ENCODE peak calls at places on chromosomes 13 and 19, in six cellular contexts. D, F, G, O, R and L are unnamed samples.

GRCh38 chr13:69857188-69857821 is 250.3 kb upstream of the ATXN8OS start:
- DNase-seq in D (peak), F (peak), G (peak), O (peak), R (peak), L (peak)

GRCh38 chr13:96817336-96817941 is 176.8 kb downstream of the OXGR1 start:
- DNase-seq in D (peak), F (peak), G (peak), O (peak), R (peak), L (peak)

GRCh38 chr13:106695139-106695538 is 127.2 kb upstream of the ARGLU1 start:
- DNase-seq in D (no peak), F (no peak), G (no peak), O (no peak), R (no peak), L (no peak)

GRCh38 chr13:94444826-94445225 is 34.7 kb downstream of the DCT start:
- DNase-seq in D (no peak), F (no peak), G (no peak), O (no peak), R (no peak), L (no peak)

GRCh38 chr19:13997637-13997962 is 8.5 kb downstream of the RFX1 start:
- DNase-seq in D (no peak), F (no peak), G (no peak), O (no peak), R (no peak), L (no peak)

GRCh38 chr19:3725640-3726310 is 17.6 kb downstream of the TJP3 start:
- DNase-seq in D (peak), F (peak), G (no peak), O (no peak), R (peak), L (no peak)

GRCh38 chr13:102718746-102719145 is 23.9 kb upstream of the METTL21C start:
- DNase-seq in D (no peak), F (no peak), G (no peak), O (no peak), R (no peak), L (no peak)

GRCh38 chr13:19685034-19685433 is 51.6 kb downstream of the MPHOSPH8 start:
- DNase-seq in D (no peak), F (no peak), G (peak), O (no peak), R (no peak), L (no peak)

GRCh38 chr19:4555657-4556561 is 3.6 kb downstream of the SEMA6B start:
- DNase-seq in D (no peak), F (peak), G (peak), O (no peak), R (no peak), L (no peak)

GRCh38 chr13:113604186-113604585 is 19.6 kb downstream of the TFDP1 start:
- DNase-seq in D (no peak), F (no peak), G (no peak), O (no peak), R (no peak), L (no peak)

GRCh38 chr19:55467236-55468053 is 2.9 kb upstream of the C19orf85 start:
- DNase-seq in D (peak), F (peak), G (peak), O (peak), R (peak), L (peak)

GRCh38 chr19:44848805-44849457 is 2.8 kb downstream of the NECTIN2 start:
- DNase-seq in D (peak), F (peak), G (no peak), O (no peak), R (peak), L (no peak)

GRCh38 chr19:44845612-44846454 is at the start of gene NECTIN2:
- DNase-seq in D (peak), F (peak), G (peak), O (peak), R (peak), L (peak)

GRCh38 chr19:44846455-44847143 is 502 bp downstream of the NECTIN2 start:
- DNase-seq in D (peak), F (peak), G (no peak), O (no peak), R (peak), L (peak)

GRCh38 chr19:44848036-44848804 is 2.1 kb downstream of the NECTIN2 start:
- DNase-seq in D (peak), F (peak), G (no peak), O (peak), R (peak), L (peak)

GRCh38 chr19:44847144-44848035 is 1.3 kb downstream of the NECTIN2 start:
- DNase-seq in D (peak), F (peak), G (peak), O (peak), R (peak), L (peak)
- H3K4me2 ChIP-seq in D (peak), F (peak), G (peak), O (peak), R (peak), L (peak)

GRCh38 chr13:25872871-25873607 is 178.8 kb downstream of the SHISA2 start:
- DNase-seq in D (peak), F (no peak), G (no peak), O (no peak), R (no peak), L (no peak)

GRCh38 chr13:25876256-25876655 is 175.6 kb downstream of the SHISA2 start:
- DNase-seq in D (no peak), F (no peak), G (no peak), O (no peak), R (no peak), L (no peak)

GRCh38 chr13:25874064-25874737 is 177.6 kb downstream of the SHISA2 start:
- DNase-seq in D (no peak), F (no peak), G (no peak), O (no peak), R (no peak), L (no peak)

GRCh38 chr13:25871389-25872125 is 180.3 kb downstream of the SHISA2 start:
- DNase-seq in D (no peak), F (no peak), G (no peak), O (no peak), R (no peak), L (no peak)

GRCh38 chr13:25874907-25875306 is 176.9 kb downstream of the SHISA2 start:
- DNase-seq in D (peak), F (no peak), G (no peak), O (no peak), R (no peak), L (no peak)
- H3K4me3 ChIP-seq in D (no peak), F (no peak), G (no peak), O (no peak), R (no peak), L (no peak)

DNA sequence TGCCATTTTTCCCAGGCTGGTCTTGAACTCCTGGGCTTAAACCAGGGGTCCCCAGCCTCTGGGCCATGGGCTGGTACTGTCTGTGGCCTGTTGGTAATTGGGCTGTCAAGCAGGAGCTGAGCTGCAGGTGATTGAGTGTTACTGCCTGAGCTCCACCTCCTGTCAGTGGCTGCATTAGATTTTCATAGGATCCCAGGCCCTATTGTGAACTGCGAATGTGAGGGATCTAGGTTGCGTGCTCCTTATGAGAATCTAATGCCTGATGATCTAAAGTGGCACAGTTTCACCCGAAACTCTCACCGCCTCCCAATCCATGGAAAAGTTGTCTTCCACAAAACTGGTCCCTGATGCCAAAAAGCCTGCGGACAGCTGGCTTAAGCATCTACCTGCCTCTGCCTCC is 16.6 kb upstream of the ZNF536 start:
- DNase-seq in D (no peak), F (no peak), G (no peak), O (no peak), R (no peak), L (no peak)
- H3K4me2 ChIP-seq in D (no peak), F (no peak), G (no peak), O (no peak), R (no peak), L (no peak)

GRCh38 chr13:36358352-36358751 is 12.2 kb upstream of the SPART start:
- DNase-seq in D (no peak), F (no peak), G (no peak), O (no peak), R (no peak), L (no peak)
- H3K4me3 ChIP-seq in D (no peak), F (no peak), G (no peak), O (no peak), R (no peak), L (no peak)

GRCh38 chr19:21604351-21604926 is 99.0 kb downstream of the ZNF429 start:
- DNase-seq in D (peak), F (no peak), G (no peak), O (peak), R (peak), L (peak)

GRCh38 chr19:21607453-21607852 is 102.1 kb downstream of the ZNF429 start:
- DNase-seq in D (no peak), F (no peak), G (no peak), O (no peak), R (no peak), L (no peak)

GRCh38 chr19:21604941-21605548 is 99.6 kb downstream of the ZNF429 start:
- DNase-seq in D (no peak), F (no peak), G (no peak), O (no peak), R (no peak), L (peak)

GRCh38 chr19:21602105-21602658 is 96.8 kb downstream of the ZNF429 start:
- DNase-seq in D (no peak), F (no peak), G (no peak), O (no peak), R (no peak), L (no peak)

GRCh38 chr19:21603431-21604153 is 98.2 kb downstream of the ZNF429 start:
- DNase-seq in D (no peak), F (no peak), G (no peak), O (no peak), R (no peak), L (no peak)
- H3K4me2 ChIP-seq in D (no peak), F (peak), G (no peak), O (no peak), R (peak), L (peak)

DNA sequence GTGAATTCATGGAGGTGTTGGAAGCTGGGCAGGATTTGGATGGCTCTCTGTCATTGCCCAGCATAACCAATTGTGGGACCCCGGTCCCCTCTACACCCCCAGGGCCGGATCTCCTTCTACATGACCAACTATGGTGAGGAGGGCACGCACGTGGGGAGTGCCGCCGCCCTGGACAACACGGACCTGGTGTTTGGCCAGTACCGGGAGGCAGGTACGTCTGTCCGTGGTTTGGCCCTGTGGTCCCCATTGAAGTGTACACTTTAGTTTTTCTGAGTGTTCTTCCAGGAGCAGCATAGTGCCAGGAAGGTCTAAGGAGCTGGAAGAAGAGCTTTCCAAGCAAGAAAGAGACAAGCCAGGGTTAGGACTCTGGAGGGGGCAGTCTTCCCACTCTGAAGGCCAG is 13.2 kb downstream of the B3GNT8 start:
- DNase-seq in D (no peak), F (no peak), G (no peak), O (no peak), R (no peak), L (no peak)
- H3K4me3 ChIP-seq in D (no peak), F (no peak), G (no peak), O (no peak), R (no peak), L (no peak)

GRCh38 chr19:45419895-45420294 is 3.8 kb downstream of the ERCC1 start:
- DNase-seq in D (no peak), F (no peak), G (no peak), O (no peak), R (no peak), L (no peak)
- H3K4me2 ChIP-seq in D (no peak), F (no peak), G (no peak), O (no peak), R (no peak), L (no peak)

GRCh38 chr19:18795540-18795939 is 4.4 kb upstream of the COMP start:
- DNase-seq in D (no peak), F (peak), G (no peak), O (no peak), R (peak), L (no peak)
- H3K4me3 ChIP-seq in D (no peak), F (no peak), G (no peak), O (no peak), R (no peak), L (no peak)

DNA sequence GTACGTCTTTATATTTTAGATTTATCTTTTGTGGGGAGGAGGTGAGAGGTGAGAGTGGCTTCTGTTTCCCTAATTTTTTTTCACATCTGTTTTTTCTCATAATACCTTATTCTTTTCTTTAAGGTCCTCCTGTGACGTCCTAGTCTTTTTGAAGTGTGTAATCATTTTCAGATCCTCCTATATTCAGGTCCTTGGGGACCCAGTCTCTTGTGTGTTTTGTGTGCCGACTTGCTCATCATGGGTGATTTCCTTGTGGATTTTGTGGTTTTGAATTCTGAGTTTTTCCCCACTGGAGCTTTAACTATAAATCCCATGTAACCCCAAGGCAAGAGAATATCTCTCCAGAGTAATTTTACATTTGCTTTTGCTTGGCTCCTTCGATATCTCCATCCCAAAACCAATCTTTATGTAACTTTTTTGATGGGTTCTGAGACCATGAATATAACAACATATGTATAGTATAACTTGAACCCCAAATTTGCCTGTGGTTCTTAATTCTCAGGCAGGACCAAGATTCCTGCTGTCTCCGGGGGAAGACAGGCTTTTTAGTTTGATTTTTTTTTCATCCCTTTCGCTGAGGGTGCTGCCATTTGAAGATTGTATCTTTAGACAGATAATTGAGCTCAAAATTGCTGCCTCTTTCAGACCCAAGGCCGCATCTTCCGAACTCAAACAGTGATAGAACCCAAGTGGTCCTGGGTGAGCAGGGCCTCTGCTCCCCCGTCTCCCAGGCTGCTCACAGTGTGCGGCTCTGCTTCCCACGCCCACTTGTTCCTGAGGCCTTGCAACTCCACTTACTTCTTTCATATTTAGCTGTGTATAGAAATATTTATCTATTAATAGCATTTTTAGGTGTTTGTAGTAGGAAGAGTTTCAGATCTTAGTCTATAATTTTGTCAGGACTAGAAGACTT is 59.1 kb upstream of the GPR183 start:
- DNase-seq in D (no peak), F (no peak), G (no peak), O (no peak), R (no peak), L (no peak)
- H3K4me2 ChIP-seq in D (no peak), F (no peak), G (no peak), O (no peak), R (no peak), L (no peak)